ENCODE peak calls at places on chromosome 5, in six cellular contexts. Q, Y, B, R, D and F are unnamed samples.

GRCh38 chr5:76299592-76299991 is 103.5 kb upstream of the IQGAP2 start:
- DNase-seq in B (no peak), Q (no peak), Y (no peak), D (no peak), R (no peak), F (no peak)

GRCh38 chr5:130796032-130796431 is 369.0 kb downstream of the HINT1 start:
- DNase-seq in Y (no peak), B (no peak), R (no peak), Q (no peak), D (no peak), F (no peak)

GRCh38 chr5:169706758-169707450 is 69.8 kb downstream of the DOCK2 start:
- DNase-seq in D (no peak), B (no peak), R (peak; percentile 17), Y (no peak), Q (no peak), F (no peak)

GRCh38 chr5:72425995-72426394 is 81.2 kb downstream of the ZNF366 start:
- DNase-seq in R (no peak), D (no peak), B (no peak), Q (no peak), Y (no peak), F (no peak)

GRCh38 chr5:80217667-80218066 is 38.2 kb downstream of the SERINC5 start:
- DNase-seq in B (no peak), Q (no peak), D (no peak), R (no peak), Y (no peak), F (no peak)

GRCh38 chr5:176619203-176619568 is 9.2 kb upstream of the GPRIN1 start:
- DNase-seq in Q (no peak), D (peak; percentile 47), Y (no peak), B (peak; percentile 94), R (peak; percentile 98), F (no peak)

GRCh38 chr5:113202904-113203716 is 226.5 kb downstream of the DCP2 start:
- DNase-seq in Q (peak; percentile 66), Y (peak; percentile 40), B (no peak), R (peak; percentile 62), D (no peak), F (no peak)

GRCh38 chr5:174378116-174378874 is 332.8 kb downstream of the NSG2 start:
- DNase-seq in B (no peak), Y (no peak), R (no peak), Q (no peak), D (no peak), F (no peak)

GRCh38 chr5:41240390-41240789 is 27.1 kb upstream of the C6 start:
- DNase-seq in B (no peak), D (no peak), R (peak; percentile 6), Q (no peak), Y (no peak), F (no peak)

GRCh38 chr5:16492398-16493175 is 27.0 kb upstream of the ZNF622 start:
- DNase-seq in Y (no peak), Q (no peak), D (peak; percentile 68), B (no peak), R (no peak), F (no peak)

GRCh38 chr5:1381370-1382247 is 36.7 kb upstream of the CLPTM1L start:
- DNase-seq in B (no peak), R (no peak), Y (no peak), D (no peak), Q (no peak), F (no peak)

GRCh38 chr5:131386779-131387178 is 122.9 kb downstream of the CDC42SE2 start:
- DNase-seq in R (no peak), Y (no peak), Q (no peak), D (no peak), B (no peak), F (no peak)

GRCh38 chr5:1322955-1323802 is 21.7 kb downstream of the CLPTM1L start:
- DNase-seq in Q (peak; percentile 57), B (no peak), Y (peak; percentile 14), R (no peak), D (no peak), F (no peak)

GRCh38 chr5:127988149-127988755 is 95.3 kb upstream of the SLC12A2 start:
- DNase-seq in B (no peak), Y (no peak), D (no peak), Q (no peak), R (peak; percentile 11), F (no peak)

GRCh38 chr5:15718411-15719178 is 218.6 kb downstream of the FBXL7 start:
- DNase-seq in Y (no peak), B (no peak), D (no peak), R (no peak), Q (no peak), F (no peak)

GRCh38 chr5:8842906-8843590 is 702.8 kb downstream of the SEMA5A start:
- DNase-seq in Q (no peak), R (no peak), B (no peak), D (no peak), Y (no peak), F (no peak)

GRCh38 chr5:129172561-129172960 is 78.0 kb downstream of the ISOC1 start:
- DNase-seq in Y (no peak), B (no peak), D (no peak), Q (no peak), R (no peak), F (no peak)

GRCh38 chr5:160693831-160694473 is 158.1 kb downstream of the ATP10B start:
- DNase-seq in R (no peak), Y (no peak), Q (no peak), D (no peak), B (no peak), F (no peak)

GRCh38 chr5:28305891-28306290 is 1267.5 kb upstream of the CDH9 start:
- DNase-seq in B (no peak), D (no peak), R (no peak), Y (no peak), Q (no peak), F (no peak)

GRCh38 chr5:62093981-62094380 is 212.0 kb upstream of the KIF2A start:
- DNase-seq in Y (no peak), B (no peak), R (no peak), Q (no peak), D (no peak), F (no peak)

GRCh38 chr5:15902050-15902449 is 277.5 kb downstream of the MARCHF11 start:
- DNase-seq in Q (no peak), Y (no peak), D (no peak), B (no peak), R (no peak), F (no peak)

GRCh38 chr5:148840531-148840930 is 14.1 kb downstream of the ADRB2 start:
- DNase-seq in Q (no peak), Y (no peak), B (no peak), D (no peak), R (no peak), F (no peak)

GRCh38 chr5:32290922-32291321 is 21.8 kb downstream of the MTMR12 start:
- DNase-seq in D (peak; percentile 36), R (no peak), B (no peak), Y (no peak), Q (no peak), F (no peak)

GRCh38 chr5:168159425-168159824 is 132.0 kb upstream of the WWC1 start:
- DNase-seq in D (peak; percentile 78), R (no peak), Y (no peak), B (no peak), Q (no peak), F (no peak)

GRCh38 chr5:172031894-172032461 is 25.5 kb upstream of the FBXW11 start:
- DNase-seq in Y (no peak), B (no peak), D (no peak), Q (no peak), R (no peak), F (no peak)

GRCh38 chr5:5103249-5103648 is 36.9 kb upstream of the ADAMTS16 start:
- DNase-seq in Y (no peak), R (no peak), B (no peak), Q (no peak), D (no peak), F (no peak)

GRCh38 chr5:68140763-68141162 is 74.8 kb upstream of the PIK3R1 start:
- DNase-seq in Q (no peak), D (no peak), B (no peak), Y (no peak), R (no peak), F (no peak)

GRCh38 chr5:150498501-150498900 is 9.4 kb upstream of the NDST1 start:
- DNase-seq in Y (no peak), D (no peak), R (no peak), Q (no peak), B (peak; percentile 70), F (no peak)
- TF ChIP-seq EP300 in Y (no peak), D (no peak), R (no peak), Q (no peak), B (peak; percentile 49), F (no peak)

DNA sequence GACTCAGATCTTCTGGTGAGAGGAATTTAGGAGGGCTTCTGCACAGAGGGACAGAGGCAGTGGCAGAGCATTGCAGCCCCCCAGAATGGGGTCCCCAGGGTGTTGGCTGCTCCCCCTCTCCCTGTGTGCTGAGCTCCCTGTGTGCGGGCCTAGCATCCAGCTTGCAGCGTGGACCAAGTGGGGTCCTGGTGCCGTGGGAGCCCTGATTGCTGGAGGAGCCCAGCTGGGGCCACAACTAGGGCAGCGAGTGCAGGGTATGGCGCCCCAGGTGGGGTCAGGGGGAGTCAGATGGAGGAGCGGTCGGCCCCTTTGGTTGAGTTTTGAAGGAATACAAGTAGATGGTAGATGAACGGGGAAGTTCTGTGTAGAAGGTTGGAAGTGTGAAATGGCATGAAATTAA is 66.7 kb downstream of the TRIO start:
- DNase-seq in Y (no peak), D (no peak), R (no peak), B (no peak), Q (no peak), F (no peak)
- H3K4me1 ChIP-seq in Y (peaks cover 16% of the 10 kb centered on the region), D (peaks cover 32% of the 10 kb centered on the region), R (no peaks in the 10 kb centered on the region), B (peaks cover 2% of the 10 kb centered on the region), Q (peaks cover 83% of the 10 kb centered on the region), F (peaks cover 90% of the 10 kb centered on the region)

GRCh38 chr5:56985941-56986630 is 34.2 kb upstream of the MIER3 start:
- DNase-seq in R (no peak), D (no peak), B (no peak), Q (no peak), Y (no peak), F (no peak)

GRCh38 chr5:56981906-56982305 is 30.0 kb upstream of the MIER3 start:
- DNase-seq in R (no peak), Y (no peak), B (no peak), D (no peak), Q (no peak), F (no peak)

GRCh38 chr5:56983593-56984361 is 31.9 kb upstream of the MIER3 start:
- DNase-seq in Q (no peak), B (no peak), D (no peak), Y (no peak), R (peak; percentile 34), F (no peak)

GRCh38 chr5:56986631-56986957 is 34.7 kb upstream of the MIER3 start:
- DNase-seq in Y (no peak), R (no peak), D (no peak), B (no peak), Q (no peak), F (no peak)

GRCh38 chr5:56984445-56984844 is 32.5 kb upstream of the MIER3 start:
- DNase-seq in Q (no peak), B (no peak), R (no peak), Y (no peak), D (no peak), F (no peak)
- TF ChIP-seq EP300 in Q (no peak), B (no peak), R (no peak), Y (no peak), D (no peak), F (no peak)

GRCh38 chr5:135392256-135392655 is 6.8 kb downstream of the MACROH2A1 start:
- DNase-seq in D (no peak), Y (no peak), B (no peak), R (no peak), Q (no peak), F (peak; percentile 72)
- H3K4me1 ChIP-seq in D (peaks cover 12% of the 10 kb centered on the region), Y (peaks cover 3% of the 10 kb centered on the region), B (peaks cover 8% of the 10 kb centered on the region), R (peaks cover 27% of the 10 kb centered on the region), Q (peaks cover 76% of the 10 kb centered on the region), F (peaks cover 78% of the 10 kb centered on the region)

GRCh38 chr5:7017004-7017770 is 304.0 kb downstream of the TENT4A start:
- DNase-seq in B (no peak), Y (no peak), Q (no peak), D (no peak), R (no peak), F (no peak)
- TF ChIP-seq EP300 in B (no peak), Y (no peak), Q (no peak), D (no peak), R (no peak), F (no peak)